ENCODE peak calls at places on chromosomes 13 and 19, in eight cellular contexts. One of them, this sample, is unnamed. For H3K4me1, the result is how much of the 10 kb centered on the place peaks cover.

GRCh38 chr19:47509973-47510372 is 4.9 kb downstream of the NAPA start:
- DNase-seq in left ventricle myocardium inferior: no peak
- DNase-seq in endothelial cell of umbilical vein: peak
- DNase-seq in ascending aorta: no peak
- DNase-seq in neural progenitor cell: no peak
- DNase-seq in heart right ventricle: no peak
- DNase-seq in tibial artery: peak
- DNase-seq in DND-41: no peak
- DNase-seq in this sample: no peak

GRCh38 chr13:102606537-102607309 is 9.9 kb downstream of the TPP2 start:
- DNase-seq in left ventricle myocardium inferior: no peak
- DNase-seq in DND-41: no peak
- DNase-seq in heart right ventricle: no peak
- DNase-seq in ascending aorta: no peak
- DNase-seq in endothelial cell of umbilical vein: no peak
- DNase-seq in tibial artery: no peak
- DNase-seq in neural progenitor cell: no peak
- DNase-seq in this sample: no peak

GRCh38 chr13:102825921-102826706 is 19.7 kb upstream of the ERCC5 start:
- DNase-seq in neural progenitor cell: no peak
- DNase-seq in endothelial cell of umbilical vein: peak
- DNase-seq in DND-41: no peak
- DNase-seq in ascending aorta: no peak
- DNase-seq in left ventricle myocardium inferior: no peak
- DNase-seq in heart right ventricle: no peak
- DNase-seq in tibial artery: no peak
- DNase-seq in this sample: no peak

GRCh38 chr13:48829536-48829935 is 146.2 kb upstream of the FNDC3A start:
- DNase-seq in tibial artery: no peak
- DNase-seq in heart right ventricle: no peak
- DNase-seq in ascending aorta: no peak
- DNase-seq in DND-41: no peak
- DNase-seq in left ventricle myocardium inferior: no peak
- DNase-seq in endothelial cell of umbilical vein: no peak
- DNase-seq in neural progenitor cell: no peak
- DNase-seq in this sample: no peak

GRCh38 chr13:51844862-51845573 is at the start of gene TMEM272:
- DNase-seq in left ventricle myocardium inferior: peak
- DNase-seq in endothelial cell of umbilical vein: peak
- DNase-seq in heart right ventricle: peak
- DNase-seq in neural progenitor cell: peak
- DNase-seq in tibial artery: no peak
- DNase-seq in ascending aorta: no peak
- DNase-seq in DND-41: peak
- DNase-seq in this sample: peak

GRCh38 chr19:55549500-55550320 is 4.4 kb upstream of the SBK3 start:
- DNase-seq in heart right ventricle: no peak
- DNase-seq in left ventricle myocardium inferior: no peak
- DNase-seq in neural progenitor cell: peak
- DNase-seq in endothelial cell of umbilical vein: peak
- DNase-seq in ascending aorta: no peak
- DNase-seq in tibial artery: no peak
- DNase-seq in DND-41: no peak
- DNase-seq in this sample: peak

GRCh38 chr19:52307275-52307674 is 10.3 kb downstream of the ZNF480 start:
- DNase-seq in ascending aorta: no peak
- DNase-seq in endothelial cell of umbilical vein: peak
- DNase-seq in left ventricle myocardium inferior: no peak
- DNase-seq in neural progenitor cell: peak
- DNase-seq in heart right ventricle: no peak
- DNase-seq in tibial artery: no peak
- DNase-seq in DND-41: peak
- DNase-seq in this sample: peak

GRCh38 chr19:42148270-42148669 is 16.0 kb upstream of the POU2F2 start:
- DNase-seq in DND-41: no peak
- DNase-seq in neural progenitor cell: no peak
- DNase-seq in heart right ventricle: no peak
- DNase-seq in tibial artery: no peak
- DNase-seq in ascending aorta: no peak
- DNase-seq in endothelial cell of umbilical vein: no peak
- DNase-seq in left ventricle myocardium inferior: no peak
- DNase-seq in this sample: no peak

GRCh38 chr19:39946532-39946931 is 12.1 kb upstream of the FCGBP start:
- DNase-seq in heart right ventricle: no peak
- DNase-seq in ascending aorta: no peak
- DNase-seq in tibial artery: no peak
- DNase-seq in DND-41: no peak
- DNase-seq in left ventricle myocardium inferior: no peak
- DNase-seq in neural progenitor cell: no peak
- DNase-seq in endothelial cell of umbilical vein: no peak
- DNase-seq in this sample: no peak

GRCh38 chr19:31350693-31351211 is 1.5 kb upstream of the TSHZ3 start:
- DNase-seq in heart right ventricle: peak
- DNase-seq in ascending aorta: no peak
- DNase-seq in endothelial cell of umbilical vein: no peak
- DNase-seq in left ventricle myocardium inferior: peak
- DNase-seq in tibial artery: peak
- DNase-seq in DND-41: peak
- DNase-seq in neural progenitor cell: peak
- DNase-seq in this sample: peak

GRCh38 chr13:111789420-111789819 is 277.5 kb upstream of the SOX1 start:
- DNase-seq in DND-41: no peak
- DNase-seq in neural progenitor cell: no peak
- DNase-seq in left ventricle myocardium inferior: no peak
- DNase-seq in heart right ventricle: no peak
- DNase-seq in endothelial cell of umbilical vein: no peak
- DNase-seq in ascending aorta: no peak
- DNase-seq in tibial artery: no peak
- DNase-seq in this sample: peak

GRCh38 chr19:57672466-57672865 is 3.7 kb downstream of the ZSCAN4 start:
- DNase-seq in left ventricle myocardium inferior: no peak
- DNase-seq in tibial artery: no peak
- DNase-seq in neural progenitor cell: no peak
- DNase-seq in endothelial cell of umbilical vein: no peak
- DNase-seq in heart right ventricle: no peak
- DNase-seq in DND-41: no peak
- DNase-seq in ascending aorta: no peak
- DNase-seq in this sample: no peak

GRCh38 chr19:47228937-47229673 is 1.9 kb downstream of the BBC3 start:
- DNase-seq in heart right ventricle: no peak
- DNase-seq in left ventricle myocardium inferior: no peak
- DNase-seq in tibial artery: peak
- DNase-seq in endothelial cell of umbilical vein: peak
- DNase-seq in ascending aorta: no peak
- DNase-seq in DND-41: peak
- DNase-seq in neural progenitor cell: peak
- DNase-seq in this sample: peak

GRCh38 chr13:66501187-66501586 is 728.9 kb downstream of the PCDH9 start:
- DNase-seq in heart right ventricle: no peak
- DNase-seq in ascending aorta: no peak
- DNase-seq in tibial artery: no peak
- DNase-seq in endothelial cell of umbilical vein: no peak
- DNase-seq in DND-41: no peak
- DNase-seq in neural progenitor cell: no peak
- DNase-seq in left ventricle myocardium inferior: no peak
- DNase-seq in this sample: no peak

GRCh38 chr13:50576156-50576555 is 267.3 kb downstream of the DLEU7 start:
- DNase-seq in heart right ventricle: no peak
- DNase-seq in ascending aorta: no peak
- DNase-seq in neural progenitor cell: no peak
- DNase-seq in DND-41: no peak
- DNase-seq in endothelial cell of umbilical vein: no peak
- DNase-seq in left ventricle myocardium inferior: no peak
- DNase-seq in tibial artery: no peak
- DNase-seq in this sample: no peak

GRCh38 chr19:12778020-12778904 is 2.9 kb upstream of the HOOK2 start:
- DNase-seq in tibial artery: peak
- DNase-seq in neural progenitor cell: peak
- DNase-seq in left ventricle myocardium inferior: peak
- DNase-seq in DND-41: peak
- DNase-seq in heart right ventricle: peak
- DNase-seq in endothelial cell of umbilical vein: peak
- DNase-seq in ascending aorta: no peak
- DNase-seq in this sample: peak

GRCh38 chr13:94138831-94139230 is 340.7 kb downstream of the DCT start:
- DNase-seq in tibial artery: no peak
- DNase-seq in DND-41: no peak
- DNase-seq in heart right ventricle: no peak
- DNase-seq in endothelial cell of umbilical vein: no peak
- DNase-seq in ascending aorta: no peak
- DNase-seq in left ventricle myocardium inferior: no peak
- DNase-seq in neural progenitor cell: no peak
- DNase-seq in this sample: no peak

GRCh38 chr13:23450340-23451046 is 17.0 kb upstream of the SACS start:
- DNase-seq in DND-41: no peak
- DNase-seq in neural progenitor cell: no peak
- DNase-seq in tibial artery: no peak
- DNase-seq in endothelial cell of umbilical vein: no peak
- DNase-seq in left ventricle myocardium inferior: no peak
- DNase-seq in ascending aorta: no peak
- DNase-seq in heart right ventricle: no peak
- DNase-seq in this sample: no peak

GRCh38 chr19:39253374-39254149 is 4.9 kb upstream of the IFNL4 start:
- DNase-seq in tibial artery: no peak
- DNase-seq in left ventricle myocardium inferior: no peak
- DNase-seq in neural progenitor cell: no peak
- DNase-seq in ascending aorta: no peak
- DNase-seq in heart right ventricle: no peak
- DNase-seq in DND-41: no peak
- DNase-seq in endothelial cell of umbilical vein: no peak
- DNase-seq in this sample: no peak

GRCh38 chr19:14107581-14108461 is 9.7 kb downstream of the PRKACA start:
- DNase-seq in left ventricle myocardium inferior: peak
- DNase-seq in ascending aorta: no peak
- DNase-seq in neural progenitor cell: no peak
- DNase-seq in tibial artery: peak
- DNase-seq in endothelial cell of umbilical vein: peak
- DNase-seq in heart right ventricle: peak
- DNase-seq in DND-41: no peak
- DNase-seq in this sample: no peak

GRCh38 chr13:43686557-43686956 is 100.2 kb downstream of the ENOX1 start:
- DNase-seq in ascending aorta: no peak
- DNase-seq in DND-41: no peak
- DNase-seq in endothelial cell of umbilical vein: no peak
- DNase-seq in neural progenitor cell: no peak
- DNase-seq in heart right ventricle: peak
- DNase-seq in tibial artery: no peak
- DNase-seq in left ventricle myocardium inferior: peak
- DNase-seq in this sample: no peak

GRCh38 chr19:45173816-45174215 is 4.2 kb downstream of the TRAPPC6A start:
- DNase-seq in DND-41: no peak
- DNase-seq in tibial artery: no peak
- DNase-seq in endothelial cell of umbilical vein: no peak
- DNase-seq in ascending aorta: no peak
- DNase-seq in neural progenitor cell: no peak
- DNase-seq in heart right ventricle: no peak
- DNase-seq in left ventricle myocardium inferior: no peak
- DNase-seq in this sample: no peak
- H3K4me1 ChIP-seq in DND-41: under half
- H3K4me1 ChIP-seq in tibial artery: under half
- H3K4me1 ChIP-seq in endothelial cell of umbilical vein: under half
- H3K4me1 ChIP-seq in ascending aorta: under half
- H3K4me1 ChIP-seq in neural progenitor cell: under half
- H3K4me1 ChIP-seq in heart right ventricle: under half
- H3K4me1 ChIP-seq in left ventricle myocardium inferior: under half
- H3K4me1 ChIP-seq in this sample: under half

GRCh38 chr13:73908809-73909208 is 225.4 kb downstream of the KLF12 start:
- DNase-seq in DND-41: no peak
- DNase-seq in left ventricle myocardium inferior: no peak
- DNase-seq in neural progenitor cell: no peak
- DNase-seq in tibial artery: no peak
- DNase-seq in heart right ventricle: no peak
- DNase-seq in endothelial cell of umbilical vein: no peak
- DNase-seq in ascending aorta: no peak
- DNase-seq in this sample: no peak
- TF ChIP-seq CTCF in DND-41: no peak
- TF ChIP-seq CTCF in left ventricle myocardium inferior: no peak
- TF ChIP-seq CTCF in neural progenitor cell: no peak
- TF ChIP-seq CTCF in tibial artery: no peak
- TF ChIP-seq CTCF in heart right ventricle: no peak
- TF ChIP-seq CTCF in endothelial cell of umbilical vein: no peak
- TF ChIP-seq CTCF in ascending aorta: no peak
- TF ChIP-seq CTCF in this sample: no peak

GRCh38 chr19:18488403-18488723 is 33.5 kb downstream of the ELL start:
- DNase-seq in heart right ventricle: no peak
- DNase-seq in ascending aorta: no peak
- DNase-seq in endothelial cell of umbilical vein: no peak
- DNase-seq in DND-41: no peak
- DNase-seq in left ventricle myocardium inferior: no peak
- DNase-seq in tibial artery: no peak
- DNase-seq in neural progenitor cell: no peak
- DNase-seq in this sample: no peak
- H3K4me1 ChIP-seq in heart right ventricle: half or more
- H3K4me1 ChIP-seq in ascending aorta: under half
- H3K4me1 ChIP-seq in endothelial cell of umbilical vein: under half
- H3K4me1 ChIP-seq in DND-41: under half
- H3K4me1 ChIP-seq in left ventricle myocardium inferior: half or more
- H3K4me1 ChIP-seq in tibial artery: under half
- H3K4me1 ChIP-seq in neural progenitor cell: under half
- H3K4me1 ChIP-seq in this sample: under half

GRCh38 chr13:78759704-78760103 is 100.7 kb upstream of the OBI1 start:
- DNase-seq in ascending aorta: no peak
- DNase-seq in DND-41: no peak
- DNase-seq in endothelial cell of umbilical vein: no peak
- DNase-seq in tibial artery: no peak
- DNase-seq in heart right ventricle: no peak
- DNase-seq in neural progenitor cell: no peak
- DNase-seq in left ventricle myocardium inferior: no peak
- DNase-seq in this sample: no peak
- TF ChIP-seq CTCF in ascending aorta: no peak
- TF ChIP-seq CTCF in DND-41: peak
- TF ChIP-seq CTCF in endothelial cell of umbilical vein: no peak
- TF ChIP-seq CTCF in tibial artery: no peak
- TF ChIP-seq CTCF in heart right ventricle: no peak
- TF ChIP-seq CTCF in neural progenitor cell: no peak
- TF ChIP-seq CTCF in left ventricle myocardium inferior: no peak
- TF ChIP-seq CTCF in this sample: peak

GRCh38 chr13:21104199-21105019 is 43.0 kb upstream of the LATS2 start:
- DNase-seq in ascending aorta: no peak
- DNase-seq in DND-41: no peak
- DNase-seq in tibial artery: no peak
- DNase-seq in neural progenitor cell: no peak
- DNase-seq in endothelial cell of umbilical vein: no peak
- DNase-seq in left ventricle myocardium inferior: no peak
- DNase-seq in heart right ventricle: no peak
- DNase-seq in this sample: no peak
- H3K4me1 ChIP-seq in ascending aorta: under half
- H3K4me1 ChIP-seq in DND-41: under half
- H3K4me1 ChIP-seq in tibial artery: under half
- H3K4me1 ChIP-seq in neural progenitor cell: under half
- H3K4me1 ChIP-seq in endothelial cell of umbilical vein: under half
- H3K4me1 ChIP-seq in left ventricle myocardium inferior: under half
- H3K4me1 ChIP-seq in heart right ventricle: under half
- H3K4me1 ChIP-seq in this sample: under half